ENCODE peak calls at places on chromosomes 4 and X, in nine cellular contexts. One of them, this sample, is unnamed.
A peak's percentile ranks its signal among the peaks of the same experiment; 100 is the strongest.

GRCh38 chrX:24483596-24483995 is 18.5 kb downstream of the PDK3 start:
- DNase-seq in stomach: no peak
- DNase-seq in lower leg skin: no peak
- DNase-seq in ovary: no peak
- DNase-seq in HCT116: no peak
- DNase-seq in sigmoid colon: no peak
- DNase-seq in transverse colon: no peak
- DNase-seq in GM12878: no peak
- DNase-seq in K562: no peak
- DNase-seq in this sample: no peak

GRCh38 chr4:42331914-42332368 is 65.3 kb upstream of the SHISA3 start:
- DNase-seq in GM12878: no peak
- DNase-seq in ovary: no peak
- DNase-seq in lower leg skin: peak; percentile 21
- DNase-seq in K562: no peak
- DNase-seq in sigmoid colon: peak; percentile 65
- DNase-seq in stomach: no peak
- DNase-seq in HCT116: peak; percentile 24
- DNase-seq in transverse colon: no peak
- DNase-seq in this sample: peak; percentile 21

GRCh38 chr4:128388352-128388630 is 100.7 kb upstream of the PGRMC2 start:
- DNase-seq in sigmoid colon: no peak
- DNase-seq in HCT116: no peak
- DNase-seq in stomach: no peak
- DNase-seq in K562: no peak
- DNase-seq in ovary: no peak
- DNase-seq in transverse colon: no peak
- DNase-seq in GM12878: no peak
- DNase-seq in lower leg skin: peak; percentile 44
- DNase-seq in this sample: no peak

GRCh38 chr4:181821039-181822004 is 421.9 kb upstream of the TENM3 start:
- DNase-seq in GM12878: no peak
- DNase-seq in stomach: no peak
- DNase-seq in lower leg skin: no peak
- DNase-seq in sigmoid colon: no peak
- DNase-seq in HCT116: no peak
- DNase-seq in K562: no peak
- DNase-seq in ovary: no peak
- DNase-seq in transverse colon: no peak
- DNase-seq in this sample: no peak

GRCh38 chr4:182507808-182508207 is 264.6 kb downstream of the TENM3 start:
- DNase-seq in ovary: no peak
- DNase-seq in GM12878: no peak
- DNase-seq in HCT116: no peak
- DNase-seq in K562: no peak
- DNase-seq in sigmoid colon: no peak
- DNase-seq in lower leg skin: no peak
- DNase-seq in stomach: no peak
- DNase-seq in transverse colon: no peak
- DNase-seq in this sample: no peak

GRCh38 chr4:182339246-182339645 is 96.0 kb downstream of the TENM3 start:
- DNase-seq in sigmoid colon: no peak
- DNase-seq in transverse colon: no peak
- DNase-seq in HCT116: no peak
- DNase-seq in stomach: no peak
- DNase-seq in GM12878: no peak
- DNase-seq in ovary: no peak
- DNase-seq in lower leg skin: no peak
- DNase-seq in K562: no peak
- DNase-seq in this sample: no peak

GRCh38 chrX:98067611-98068010 is 1183.9 kb downstream of the RPA4 start:
- DNase-seq in GM12878: no peak
- DNase-seq in stomach: no peak
- DNase-seq in HCT116: no peak
- DNase-seq in lower leg skin: no peak
- DNase-seq in sigmoid colon: no peak
- DNase-seq in ovary: no peak
- DNase-seq in transverse colon: no peak
- DNase-seq in K562: no peak
- DNase-seq in this sample: no peak

GRCh38 chrX:3609800-3610199 is 103.6 kb downstream of the PRKX start:
- DNase-seq in K562: no peak
- DNase-seq in lower leg skin: no peak
- DNase-seq in HCT116: no peak
- DNase-seq in stomach: no peak
- DNase-seq in ovary: no peak
- DNase-seq in GM12878: no peak
- DNase-seq in transverse colon: no peak
- DNase-seq in sigmoid colon: no peak
- DNase-seq in this sample: no peak

GRCh38 chr4:70718811-70719604 is 2.8 kb upstream of the RUFY3 start:
- DNase-seq in sigmoid colon: no peak
- DNase-seq in HCT116: no peak
- DNase-seq in lower leg skin: no peak
- DNase-seq in GM12878: no peak
- DNase-seq in K562: no peak
- DNase-seq in stomach: no peak
- DNase-seq in ovary: no peak
- DNase-seq in transverse colon: no peak
- DNase-seq in this sample: no peak

GRCh38 chrX:79161655-79162054 is 17.2 kb downstream of the GPR174 start:
- DNase-seq in lower leg skin: no peak
- DNase-seq in K562: no peak
- DNase-seq in sigmoid colon: no peak
- DNase-seq in stomach: no peak
- DNase-seq in HCT116: no peak
- DNase-seq in transverse colon: no peak
- DNase-seq in GM12878: peak; percentile 72
- DNase-seq in ovary: no peak
- DNase-seq in this sample: no peak

GRCh38 chr4:144562019-144562740 is 83.8 kb upstream of the HHIP start:
- DNase-seq in sigmoid colon: no peak
- DNase-seq in stomach: no peak
- DNase-seq in transverse colon: no peak
- DNase-seq in lower leg skin: no peak
- DNase-seq in HCT116: no peak
- DNase-seq in GM12878: no peak
- DNase-seq in K562: no peak
- DNase-seq in ovary: no peak
- DNase-seq in this sample: no peak

GRCh38 chr4:105965183-105965800 is 70.0 kb downstream of the NPNT start:
- DNase-seq in stomach: no peak
- DNase-seq in K562: no peak
- DNase-seq in lower leg skin: no peak
- DNase-seq in ovary: no peak
- DNase-seq in sigmoid colon: no peak
- DNase-seq in HCT116: no peak
- DNase-seq in transverse colon: no peak
- DNase-seq in GM12878: no peak
- DNase-seq in this sample: no peak

GRCh38 chr4:8328866-8329559 is 59.5 kb downstream of the HTRA3 start:
- DNase-seq in stomach: no peak
- DNase-seq in lower leg skin: no peak
- DNase-seq in sigmoid colon: peak; percentile 53
- DNase-seq in ovary: peak; percentile 14
- DNase-seq in transverse colon: no peak
- DNase-seq in K562: no peak
- DNase-seq in HCT116: no peak
- DNase-seq in GM12878: no peak
- DNase-seq in this sample: no peak

GRCh38 chrX:102669526-102669925 is 18.2 kb downstream of the GPRASP1 start:
- DNase-seq in transverse colon: no peak
- DNase-seq in K562: no peak
- DNase-seq in stomach: no peak
- DNase-seq in GM12878: no peak
- DNase-seq in HCT116: no peak
- DNase-seq in sigmoid colon: no peak
- DNase-seq in lower leg skin: no peak
- DNase-seq in ovary: no peak
- DNase-seq in this sample: no peak

GRCh38 chr4:6402566-6403399 is 69.6 kb downstream of the PPP2R2C start:
- DNase-seq in sigmoid colon: no peak
- DNase-seq in ovary: no peak
- DNase-seq in stomach: no peak
- DNase-seq in transverse colon: no peak
- DNase-seq in GM12878: no peak
- DNase-seq in K562: no peak
- DNase-seq in lower leg skin: no peak
- DNase-seq in HCT116: no peak
- DNase-seq in this sample: no peak

GRCh38 chrX:134548257-134548732 is 88.3 kb downstream of the HPRT1 start:
- DNase-seq in ovary: no peak
- DNase-seq in stomach: no peak
- DNase-seq in sigmoid colon: no peak
- DNase-seq in HCT116: no peak
- DNase-seq in lower leg skin: no peak
- DNase-seq in GM12878: no peak
- DNase-seq in transverse colon: no peak
- DNase-seq in K562: no peak
- DNase-seq in this sample: no peak

GRCh38 chr4:109803924-109804571 is 2.2 kb upstream of the CFI start:
- DNase-seq in K562: no peak
- DNase-seq in sigmoid colon: no peak
- DNase-seq in lower leg skin: peak; percentile 17
- DNase-seq in stomach: no peak
- DNase-seq in ovary: no peak
- DNase-seq in HCT116: peak; percentile 51
- DNase-seq in GM12878: peak; percentile 7
- DNase-seq in transverse colon: peak; percentile 8
- DNase-seq in this sample: peak; percentile 40

GRCh38 chr4:122548886-122549630 is 71.8 kb downstream of the IL21 start:
- DNase-seq in sigmoid colon: no peak
- DNase-seq in lower leg skin: no peak
- DNase-seq in transverse colon: no peak
- DNase-seq in GM12878: no peak
- DNase-seq in HCT116: no peak
- DNase-seq in K562: no peak
- DNase-seq in ovary: no peak
- DNase-seq in stomach: no peak
- DNase-seq in this sample: no peak

GRCh38 chr4:133920236-133920635 is 281.4 kb downstream of the PABPC4L start:
- DNase-seq in HCT116: no peak
- DNase-seq in K562: no peak
- DNase-seq in stomach: no peak
- DNase-seq in transverse colon: no peak
- DNase-seq in ovary: no peak
- DNase-seq in lower leg skin: no peak
- DNase-seq in sigmoid colon: no peak
- DNase-seq in GM12878: no peak
- DNase-seq in this sample: no peak

GRCh38 chr4:133921280-133922195 is 280.1 kb downstream of the PABPC4L start:
- DNase-seq in lower leg skin: no peak
- DNase-seq in GM12878: no peak
- DNase-seq in HCT116: no peak
- DNase-seq in sigmoid colon: no peak
- DNase-seq in transverse colon: no peak
- DNase-seq in K562: no peak
- DNase-seq in stomach: no peak
- DNase-seq in ovary: no peak
- DNase-seq in this sample: no peak
- TF ChIP-seq CTCF in lower leg skin: no peak
- TF ChIP-seq CTCF in GM12878: peak; percentile 28
- TF ChIP-seq CTCF in HCT116: peak; percentile 11
- TF ChIP-seq CTCF in sigmoid colon: no peak
- TF ChIP-seq CTCF in transverse colon: no peak
- TF ChIP-seq CTCF in K562: no peak
- TF ChIP-seq CTCF in stomach: no peak
- TF ChIP-seq CTCF in ovary: no peak
- TF ChIP-seq CTCF in this sample: no peak

GRCh38 chrX:12987340-12987739 is 12.4 kb downstream of the TMSB4X start:
- DNase-seq in sigmoid colon: no peak
- DNase-seq in GM12878: no peak
- DNase-seq in ovary: no peak
- DNase-seq in lower leg skin: no peak
- DNase-seq in K562: no peak
- DNase-seq in transverse colon: no peak
- DNase-seq in HCT116: no peak
- DNase-seq in stomach: no peak
- DNase-seq in this sample: no peak

GRCh38 chrX:12986886-12987285 is 12.0 kb downstream of the TMSB4X start:
- DNase-seq in transverse colon: no peak
- DNase-seq in lower leg skin: no peak
- DNase-seq in GM12878: no peak
- DNase-seq in HCT116: no peak
- DNase-seq in K562: no peak
- DNase-seq in stomach: no peak
- DNase-seq in sigmoid colon: no peak
- DNase-seq in ovary: no peak
- DNase-seq in this sample: no peak

GRCh38 chrX:12987900-12988594 is 13.1 kb downstream of the TMSB4X start:
- DNase-seq in stomach: no peak
- DNase-seq in lower leg skin: no peak
- DNase-seq in GM12878: no peak
- DNase-seq in transverse colon: no peak
- DNase-seq in ovary: no peak
- DNase-seq in K562: no peak
- DNase-seq in sigmoid colon: no peak
- DNase-seq in HCT116: no peak
- DNase-seq in this sample: no peak

GRCh38 chrX:12989456-12989855 is 14.5 kb downstream of the TMSB4X start:
- DNase-seq in ovary: no peak
- DNase-seq in GM12878: no peak
- DNase-seq in lower leg skin: no peak
- DNase-seq in HCT116: no peak
- DNase-seq in sigmoid colon: no peak
- DNase-seq in K562: no peak
- DNase-seq in stomach: no peak
- DNase-seq in transverse colon: no peak
- DNase-seq in this sample: no peak

GRCh38 chrX:12988797-12989196 is 13.9 kb downstream of the TMSB4X start:
- DNase-seq in stomach: peak; percentile 63
- DNase-seq in transverse colon: no peak
- DNase-seq in lower leg skin: no peak
- DNase-seq in K562: peak; percentile 22
- DNase-seq in sigmoid colon: no peak
- DNase-seq in ovary: no peak
- DNase-seq in GM12878: no peak
- DNase-seq in HCT116: peak; percentile 60
- DNase-seq in this sample: no peak
- TF ChIP-seq POLR2A in stomach: no peak
- TF ChIP-seq POLR2A in transverse colon: no peak
- TF ChIP-seq POLR2A in lower leg skin: no peak
- TF ChIP-seq POLR2A in K562: no peak
- TF ChIP-seq POLR2A in sigmoid colon: no peak
- TF ChIP-seq POLR2A in ovary: no peak
- TF ChIP-seq POLR2A in GM12878: no peak
- TF ChIP-seq POLR2A in HCT116: no peak
- TF ChIP-seq POLR2A in this sample: no peak

GRCh38 chr4:132614682-132615081 is 534.4 kb upstream of the PCDH10 start:
- DNase-seq in stomach: no peak
- DNase-seq in GM12878: no peak
- DNase-seq in ovary: no peak
- DNase-seq in HCT116: no peak
- DNase-seq in transverse colon: no peak
- DNase-seq in K562: no peak
- DNase-seq in sigmoid colon: no peak
- DNase-seq in lower leg skin: no peak
- DNase-seq in this sample: no peak
- TF ChIP-seq CTCF in stomach: no peak
- TF ChIP-seq CTCF in GM12878: no peak
- TF ChIP-seq CTCF in ovary: no peak
- TF ChIP-seq CTCF in HCT116: peak; percentile 54
- TF ChIP-seq CTCF in transverse colon: no peak
- TF ChIP-seq CTCF in K562: no peak
- TF ChIP-seq CTCF in sigmoid colon: no peak
- TF ChIP-seq CTCF in lower leg skin: no peak
- TF ChIP-seq CTCF in this sample: no peak

GRCh38 chrX:107775734-107776511 is at the start of gene TSC22D3:
- DNase-seq in K562: peak; percentile 48
- DNase-seq in sigmoid colon: peak; percentile 94
- DNase-seq in stomach: peak; percentile 83
- DNase-seq in transverse colon: peak; percentile 81
- DNase-seq in HCT116: peak; percentile 29
- DNase-seq in ovary: peak; percentile 79
- DNase-seq in lower leg skin: peak; percentile 76
- DNase-seq in GM12878: no peak
- DNase-seq in this sample: peak; percentile 63
- TF ChIP-seq POLR2A in K562: no peak
- TF ChIP-seq POLR2A in sigmoid colon: peak; percentile 7
- TF ChIP-seq POLR2A in stomach: no peak
- TF ChIP-seq POLR2A in transverse colon: peak; percentile 44
- TF ChIP-seq POLR2A in HCT116: no peak
- TF ChIP-seq POLR2A in ovary: peak; percentile 57
- TF ChIP-seq POLR2A in lower leg skin: no peak
- TF ChIP-seq POLR2A in GM12878: no peak
- TF ChIP-seq POLR2A in this sample: no peak

This sample was measured in testis.